ENCODE peak calls at places on chromosomes 5 and 9, in eight cellular contexts. B is AG04450, F is H7, O is ovary, D is lung, T is mammary epithelial cell, Y is psoas muscle, P is upper lobe of right lung. Z is an unnamed sample.

GRCh38 chr9:18516514-18516913 is 42.6 kb downstream of the ADAMTSL1 start:
- DNase-seq in P (no peak), O (no peak), B (no peak), D (no peak), T (no peak), Y (no peak), F (no peak), Z (no peak)

GRCh38 chr9:79384091-79384490 is 187.7 kb upstream of the TLE4 start:
- DNase-seq in Y (no peak), O (no peak), P (no peak), F (no peak), B (no peak), T (no peak), D (no peak), Z (no peak)

GRCh38 chr9:121718063-121718462 is 66.6 kb downstream of the DAB2IP start:
- DNase-seq in T (peak; percentile 62), P (no peak), O (peak; percentile 72), F (peak; percentile 74), B (no peak), Y (no peak), D (no peak), Z (no peak)

GRCh38 chr5:1494780-1495524 is 28.8 kb downstream of the LPCAT1 start:
- DNase-seq in T (no peak), P (no peak), O (no peak), B (no peak), D (no peak), F (no peak), Y (no peak), Z (peak; percentile 97)

GRCh38 chr5:180870669-180871068 is 9.6 kb upstream of the ZFP62 start:
- DNase-seq in Y (no peak), T (no peak), F (no peak), D (no peak), B (no peak), O (no peak), P (no peak), Z (no peak)

GRCh38 chr9:121999556-121999955 is 93.6 kb downstream of the TTLL11 start:
- DNase-seq in D (no peak), O (no peak), T (no peak), Y (no peak), B (no peak), P (no peak), F (no peak), Z (no peak)

GRCh38 chr5:74040065-74040551 is 414.1 kb downstream of the ARHGEF28 start:
- DNase-seq in F (no peak), O (peak; percentile 48), B (peak; percentile 48), P (no peak), D (no peak), T (peak; percentile 65), Y (no peak), Z (no peak)

GRCh38 chr5:147169399-147169798 is 65.4 kb upstream of the STK32A start:
- DNase-seq in F (no peak), D (no peak), O (no peak), T (peak; percentile 24), Y (no peak), P (no peak), B (no peak), Z (no peak)

GRCh38 chr9:123957168-123957721 is 27.3 kb upstream of the DENND1A start:
- DNase-seq in B (no peak), D (no peak), T (peak; percentile 17), O (no peak), F (no peak), P (no peak), Y (no peak), Z (no peak)

GRCh38 chr5:127875235-127876021 is 172.2 kb downstream of the CCDC192 start:
- DNase-seq in D (no peak), F (peak; percentile 30), T (peak; percentile 51), O (no peak), B (no peak), Y (peak; percentile 28), P (no peak), Z (peak; percentile 86)

GRCh38 chr9:79430599-79430998 is 141.2 kb upstream of the TLE4 start:
- DNase-seq in O (no peak), F (no peak), P (no peak), D (no peak), B (no peak), T (no peak), Y (no peak), Z (no peak)

GRCh38 chr5:137666109-137666850 is 69.6 kb downstream of the KLHL3 start:
- DNase-seq in P (no peak), B (no peak), O (no peak), T (no peak), D (no peak), F (no peak), Y (no peak), Z (peak; percentile 20)

DNA sequence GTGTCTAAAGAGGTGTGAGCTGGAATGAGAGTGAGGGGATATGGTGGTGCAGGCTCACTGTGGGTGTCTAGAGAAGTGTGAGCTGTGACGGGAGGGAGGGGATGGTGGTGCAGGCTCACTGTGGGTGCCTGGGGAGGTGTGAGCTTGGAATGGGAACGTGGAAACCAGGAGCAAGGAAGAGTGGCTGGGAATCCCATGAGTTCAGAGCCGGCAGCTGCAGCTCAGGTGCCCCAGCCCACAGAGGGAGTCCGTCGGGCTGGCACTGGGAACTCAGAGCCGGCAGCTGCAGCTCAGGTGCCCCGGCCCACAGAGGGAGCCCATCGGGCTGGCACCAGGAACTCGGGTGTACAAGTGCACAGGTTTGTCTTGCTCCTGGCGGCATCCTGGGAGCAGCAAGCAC is 45.6 kb downstream of the IRX2 start:
- DNase-seq in D (no peak), P (no peak), Y (no peak), O (no peak), F (no peak), B (no peak), T (no peak), Z (no peak)
- H3K4me3 ChIP-seq in D (no peak overlapping the region), P (no peak overlapping the region), Y (no peak overlapping the region), O (no peak overlapping the region), F (no peak overlapping the region), B (no peak overlapping the region), T (no peak overlapping the region), Z (no peak overlapping the region)

GRCh38 chr9:83622814-83623633 is at the start of gene IDNK:
- DNase-seq in F (peak; percentile 87), Y (peak; percentile 67), P (peak; percentile 90), D (peak; percentile 82), B (no peak), T (peak; percentile 46), O (peak; percentile 73), Z (peak; percentile 75)

GRCh38 chr9:83617299-83617698 is 5.6 kb upstream of the IDNK start:
- DNase-seq in P (no peak), Y (no peak), D (no peak), F (no peak), B (no peak), O (no peak), T (no peak), Z (no peak)

GRCh38 chr9:83622433-83622813 is 520 bp upstream of the IDNK start:
- DNase-seq in Y (no peak), P (no peak), D (no peak), T (no peak), B (no peak), F (peak; percentile 19), O (no peak), Z (peak; percentile 33)

GRCh38 chr9:83623634-83623991 is 670 bp downstream of the IDNK start:
- DNase-seq in P (no peak), T (no peak), O (no peak), D (no peak), B (no peak), F (no peak), Y (no peak), Z (peak; percentile 45)

DNA sequence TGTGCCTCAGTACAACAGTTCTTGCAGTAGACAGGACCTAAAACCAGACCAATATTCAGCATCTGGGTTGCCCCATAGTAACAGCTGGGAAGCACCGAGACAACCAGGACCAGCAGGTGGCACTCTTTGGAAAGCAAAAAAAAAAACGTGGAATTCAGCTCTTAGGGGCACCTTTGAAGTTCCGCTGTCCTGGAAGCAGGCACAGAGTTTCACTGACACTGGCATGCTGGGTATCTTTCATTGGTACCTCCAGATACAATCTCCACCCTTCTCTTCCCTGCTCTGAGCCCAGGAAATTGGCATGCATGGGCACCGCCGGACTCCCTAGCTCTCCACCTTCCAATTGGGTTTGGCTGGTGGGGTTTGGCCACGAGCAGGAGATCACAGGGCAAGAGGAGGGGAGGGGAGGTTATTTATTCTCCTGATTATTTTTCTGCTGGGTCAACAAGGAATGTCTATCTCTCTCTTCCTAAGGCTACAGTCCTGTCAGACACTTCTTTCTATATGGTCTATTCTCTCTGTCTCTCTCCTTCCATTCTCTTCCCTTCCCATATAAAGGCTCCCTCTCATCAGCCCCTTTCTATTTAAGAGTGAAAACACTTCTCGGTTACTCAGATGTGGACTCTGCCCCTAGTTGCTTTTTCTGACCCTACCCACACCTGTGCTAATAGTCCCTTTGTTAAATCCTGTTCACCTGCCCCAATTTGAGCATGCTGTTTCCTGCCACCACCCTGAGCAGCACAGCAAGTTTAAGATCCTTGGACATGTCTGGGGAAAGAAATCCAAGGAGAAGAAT is 1.9 kb upstream of the IDNK start:
- DNase-seq in F (peak; percentile 70), O (no peak), P (no peak), B (no peak), T (peak; percentile 37), D (no peak), Y (no peak), Z (peak; percentile 65)
- H3K4me3 ChIP-seq in F (no peak overlapping the region), O (no peak overlapping the region), P (no peak overlapping the region), B (no peak overlapping the region), T (no peak overlapping the region), D (no peak overlapping the region), Y (no peak overlapping the region), Z (no peak overlapping the region)

DNA sequence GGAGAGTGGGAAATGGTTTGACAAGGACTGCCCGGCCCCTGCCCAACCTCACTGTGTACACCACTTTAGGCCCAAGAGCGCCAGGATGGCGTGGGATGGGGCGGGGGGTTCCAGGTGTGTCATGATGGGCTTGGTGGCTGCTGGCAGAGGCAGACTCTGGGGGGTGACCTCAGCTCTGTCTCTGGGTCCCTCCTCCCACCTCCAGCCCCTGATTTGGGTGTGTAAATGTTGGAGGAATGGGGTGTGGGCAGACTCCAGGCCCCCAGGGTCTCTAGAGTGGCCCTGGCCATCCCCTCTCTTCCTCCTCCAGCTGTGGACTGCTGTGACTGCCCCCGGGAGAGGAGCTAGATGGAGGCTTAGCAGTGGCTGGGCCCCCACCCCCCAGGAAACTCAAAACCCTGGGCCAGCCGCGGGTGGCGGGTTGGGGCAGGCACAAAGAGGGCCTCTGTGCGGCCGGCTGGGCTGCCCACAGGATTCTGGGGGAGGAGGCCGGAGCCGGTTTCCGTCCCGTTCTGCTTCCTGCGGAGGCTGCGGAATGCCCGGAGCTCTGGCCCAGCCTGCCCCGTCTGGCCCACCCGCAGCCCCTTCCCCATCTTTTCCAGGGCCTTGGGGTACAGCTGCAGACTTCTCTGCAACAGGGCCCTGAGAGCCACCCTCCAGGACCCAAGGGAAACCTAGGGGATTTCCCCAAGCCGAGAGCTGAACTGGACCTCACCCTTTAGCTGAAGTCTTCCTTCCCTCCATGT is 23.1 kb downstream of the CXXC5 start:
- DNase-seq in T (peak; percentile 66), B (no peak), Y (no peak), O (no peak), D (no peak), P (no peak), F (peak; percentile 88), Z (peak; percentile 73)
- H3K4me3 ChIP-seq in T (no peak overlapping the region), B (no peak overlapping the region), Y (peak overlapping the region; percentile 67), O (no peak overlapping the region), D (no peak overlapping the region), P (peak overlapping the region; percentile 1), F (no peak overlapping the region), Z (peak overlapping the region; percentile 78)

DNA sequence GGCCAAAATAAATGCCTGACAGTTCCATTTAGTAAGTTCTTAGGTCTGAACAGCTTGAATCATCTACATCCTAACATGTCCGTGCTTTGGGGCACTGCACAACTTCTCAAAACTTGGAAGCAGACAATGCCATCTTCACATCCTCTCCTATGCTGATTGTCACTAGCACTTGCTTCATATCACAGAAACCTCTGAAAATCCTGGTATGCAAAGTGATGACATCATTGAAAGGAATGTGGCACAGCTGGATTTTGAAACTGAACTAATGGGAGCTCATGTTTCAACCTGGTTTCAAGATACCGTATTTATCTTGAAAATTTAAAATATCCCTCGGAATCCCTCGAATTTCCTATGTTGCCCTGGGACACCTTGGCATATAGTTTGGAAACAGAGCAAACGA is 490.2 kb upstream of the DAP start:
- DNase-seq in O (no peak), T (peak; percentile 75), B (no peak), D (no peak), P (no peak), F (no peak), Y (no peak), Z (no peak)
- H3K4me3 ChIP-seq in O (no peak overlapping the region), T (no peak overlapping the region), B (no peak overlapping the region), D (no peak overlapping the region), P (no peak overlapping the region), F (no peak overlapping the region), Y (no peak overlapping the region), Z (no peak overlapping the region)